ENCODE peak calls at places on chromosomes 1 and 21, in ten cellular contexts. O is breast epithelium; D is neuronal stem cell; C is upper lobe of right lung; E is foreskin fibroblast; W is skeletal muscle cell; J is CD4-positive, alpha-beta memory T cell; X is fibroblast of pulmonary artery; Z is uterus; T is transverse colon. P is an unnamed sample.

GRCh38 chr21:26849428-26850115 is 4.4 kb upstream of the ADAMTS1 start:
- DNase-seq in O (no peak), D (peak), C (no peak), E (peak), W (no peak), J (no peak), X (peak), Z (no peak), T (no peak), P (peak)

GRCh38 chr1:201904579-201904978 is 15.9 kb downstream of the SHISA4 start:
- DNase-seq in O (no peak), D (no peak), C (no peak), E (peak), W (peak), J (no peak), X (peak), Z (peak), T (peak), P (peak)

GRCh38 chr1:995665-996633 is 3.9 kb downstream of the HES4 start:
- DNase-seq in O (no peak), D (no peak), C (peak), E (no peak), W (no peak), J (no peak), X (no peak), Z (no peak), T (no peak), P (no peak)

GRCh38 chr1:197029749-197030148 is 37.3 kb downstream of the F13B start:
- DNase-seq in O (no peak), D (no peak), C (no peak), E (peak), W (no peak), J (no peak), X (peak), Z (no peak), T (no peak), P (peak)

GRCh38 chr1:170791941-170792340 is 128.0 kb downstream of the PRRX1 start:
- DNase-seq in O (no peak), D (no peak), C (no peak), E (peak), W (no peak), J (no peak), X (no peak), Z (no peak), T (no peak), P (peak)

GRCh38 chr1:59739111-59739510 is 75.6 kb upstream of the HOOK1 start:
- DNase-seq in O (no peak), D (no peak), C (no peak), E (no peak), W (no peak), J (no peak), X (no peak), Z (no peak), T (no peak), P (no peak)

GRCh38 chr1:241470908-241471610 is 48.5 kb downstream of the FH start:
- DNase-seq in O (no peak), D (no peak), C (no peak), E (no peak), W (no peak), J (no peak), X (no peak), Z (no peak), T (no peak), P (no peak)

GRCh38 chr1:18264450-18265000 is 156.9 kb downstream of the IGSF21 start:
- DNase-seq in O (no peak), D (no peak), C (no peak), E (no peak), W (no peak), J (no peak), X (no peak), Z (no peak), T (no peak), P (no peak)

GRCh38 chr1:100463809-100464424 is 74.0 kb upstream of the GPR88 start:
- DNase-seq in O (no peak), D (peak), C (peak), E (peak), W (no peak), J (peak), X (peak), Z (peak), T (no peak), P (peak)

GRCh38 chr1:229842302-229843255 is 216.5 kb downstream of the URB2 start:
- DNase-seq in O (no peak), D (no peak), C (no peak), E (no peak), W (no peak), J (no peak), X (no peak), Z (no peak), T (no peak), P (peak)

GRCh38 chr1:231612393-231613089 is 14.0 kb upstream of the DISC1 start:
- DNase-seq in O (no peak), D (no peak), C (peak), E (no peak), W (no peak), J (peak), X (no peak), Z (no peak), T (peak), P (no peak)

GRCh38 chr21:23861908-23862504 is 1745.3 kb downstream of the MRPL39 start:
- DNase-seq in O (no peak), D (no peak), C (no peak), E (no peak), W (no peak), J (no peak), X (no peak), Z (no peak), T (no peak), P (no peak)

GRCh38 chr1:6730889-6731288 is 29.3 kb upstream of the DNAJC11 start:
- DNase-seq in O (no peak), D (no peak), C (peak), E (no peak), W (no peak), J (no peak), X (no peak), Z (no peak), T (peak), P (no peak)

GRCh38 chr1:151512326-151512725 is 1.1 kb downstream of the CGN start:
- DNase-seq in O (no peak), D (no peak), C (no peak), E (no peak), W (no peak), J (no peak), X (no peak), Z (no peak), T (no peak), P (no peak)

GRCh38 chr1:20491178-20491577 is 5.2 kb upstream of the CAMK2N1 start:
- DNase-seq in O (no peak), D (no peak), C (no peak), E (no peak), W (no peak), J (no peak), X (no peak), Z (no peak), T (no peak), P (no peak)

GRCh38 chr1:22584970-22585369 is 21.7 kb downstream of the EPHA8 start:
- DNase-seq in O (no peak), D (no peak), C (no peak), E (no peak), W (no peak), J (no peak), X (no peak), Z (no peak), T (no peak), P (no peak)

GRCh38 chr1:22585471-22585870 is 22.2 kb downstream of the EPHA8 start:
- DNase-seq in O (no peak), D (no peak), C (no peak), E (no peak), W (no peak), J (no peak), X (no peak), Z (no peak), T (no peak), P (no peak)

GRCh38 chr1:22586356-22587130 is 23.3 kb downstream of the EPHA8 start:
- DNase-seq in O (no peak), D (no peak), C (no peak), E (no peak), W (no peak), J (no peak), X (no peak), Z (no peak), T (no peak), P (no peak)

GRCh38 chr1:22588899-22589422 is 25.7 kb downstream of the EPHA8 start:
- DNase-seq in O (no peak), D (no peak), C (no peak), E (no peak), W (no peak), J (no peak), X (no peak), Z (no peak), T (no peak), P (no peak)

DNA sequence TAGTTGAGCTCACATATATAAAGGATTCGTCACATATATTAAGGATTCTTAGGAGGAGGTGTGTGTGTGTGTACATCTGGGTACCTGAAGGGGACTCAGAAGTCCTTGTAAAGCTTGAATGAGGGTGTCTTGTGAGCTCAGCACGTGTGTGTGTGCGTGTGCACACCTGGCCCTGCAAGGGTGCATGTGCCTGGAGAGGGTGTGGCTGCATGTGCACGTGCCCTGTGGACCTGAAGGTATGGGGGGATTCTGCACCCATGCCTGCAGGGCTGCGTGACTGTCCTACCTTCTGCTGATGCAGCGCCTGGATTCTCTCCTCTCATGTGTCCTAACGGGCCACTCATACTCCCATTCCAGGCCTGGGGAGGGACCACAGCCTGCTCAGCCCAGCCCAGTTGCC is 24.0 kb downstream of the EPHA8 start:
- DNase-seq in O (no peak), D (no peak), C (no peak), E (no peak), W (no peak), J (no peak), X (no peak), Z (no peak), T (no peak), P (no peak)
- H3K4me3 ChIP-seq in O (no peak), D (no peak), C (no peak), E (no peak), W (no peak), J (no peak), X (no peak), Z (no peak), T (no peak), P (no peak)

GRCh38 chr1:114512595-114513280 is 1.7 kb upstream of the TRIM33 start:
- DNase-seq in O (no peak), D (no peak), C (no peak), E (no peak), W (no peak), J (no peak), X (no peak), Z (no peak), T (no peak), P (no peak)
- H3K4me3 ChIP-seq in O (no peak), D (no peak), C (peak), E (peak), W (no peak), J (no peak), X (no peak), Z (no peak), T (peak), P (no peak)

DNA sequence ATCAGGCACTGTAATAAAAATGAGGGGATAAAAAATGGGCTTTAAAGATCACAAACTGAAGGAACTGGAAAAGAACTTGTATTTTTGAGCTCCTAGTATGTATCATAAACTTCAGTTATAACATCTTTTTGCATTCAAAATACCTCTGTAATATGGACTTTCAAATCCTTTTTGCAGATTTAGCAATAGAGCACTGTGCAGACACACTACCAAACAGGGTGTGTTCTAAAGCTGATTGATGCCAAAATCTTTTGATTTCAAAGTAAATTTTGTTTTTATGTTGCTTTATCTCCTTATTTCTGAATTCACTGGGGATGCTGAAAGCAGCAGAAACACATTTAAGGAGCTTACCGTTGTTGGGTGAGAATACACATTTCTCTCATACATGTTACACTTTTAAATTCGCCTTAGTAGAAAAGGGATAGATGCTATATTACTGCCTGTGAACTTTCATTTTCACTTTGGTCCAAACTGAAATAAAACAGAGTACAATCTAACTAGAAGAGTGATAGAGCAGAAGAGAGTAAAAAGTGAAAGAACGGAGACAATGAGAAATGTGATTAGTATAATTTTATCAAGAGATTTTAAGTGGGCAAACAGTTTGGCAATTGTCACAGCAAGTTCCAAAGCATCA is 1126.6 kb downstream of the BRINP3 start:
- DNase-seq in O (no peak), D (no peak), C (no peak), E (no peak), W (no peak), J (no peak), X (no peak), Z (no peak), T (no peak), P (no peak)
- H3K4me3 ChIP-seq in O (no peak), D (no peak), C (no peak), E (no peak), W (no peak), J (no peak), X (peak), Z (no peak), T (no peak), P (no peak)

DNA sequence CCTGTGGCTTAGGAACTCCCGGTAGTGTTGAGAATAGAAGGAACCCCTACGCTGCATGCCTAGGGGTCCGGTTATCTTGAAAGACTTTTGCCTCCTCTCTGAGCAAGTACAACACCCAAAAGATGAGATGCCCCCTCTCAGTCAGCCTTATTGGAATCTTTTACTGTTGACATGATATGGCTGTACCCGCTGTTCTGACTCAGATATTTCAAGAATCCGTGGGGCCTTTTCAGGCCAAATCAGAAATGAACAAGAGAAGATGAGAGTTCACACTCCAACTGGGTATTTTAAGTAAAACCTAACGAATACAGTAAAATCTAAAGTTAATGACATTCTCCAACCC is 164.2 kb downstream of the PPIAL4G start:
- DNase-seq in O (no peak), D (no peak), C (no peak), E (no peak), W (no peak), J (no peak), X (no peak), Z (no peak), T (no peak), P (no peak)
- H3K4me3 ChIP-seq in O (no peak), D (peak), C (peak), E (no peak), W (no peak), J (no peak), X (no peak), Z (no peak), T (no peak), P (no peak)

DNA sequence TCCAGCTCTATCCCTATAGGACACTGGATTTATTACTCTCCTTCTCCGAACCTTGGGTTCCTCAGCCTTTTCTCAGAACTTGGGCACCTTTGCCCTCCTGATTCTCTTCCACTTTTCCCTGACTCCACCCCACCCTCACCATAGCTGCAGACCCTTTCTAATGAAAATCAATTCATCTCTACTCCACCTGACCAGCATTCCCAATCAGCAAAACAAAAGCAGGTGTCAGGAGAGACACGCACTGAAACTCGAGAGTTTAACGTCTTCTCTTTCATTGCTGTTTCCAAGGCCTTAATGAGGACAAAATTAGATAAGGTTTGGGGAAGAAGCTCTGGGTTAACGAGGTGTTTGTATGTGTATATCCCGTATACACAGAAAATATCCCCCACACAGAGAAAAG is 208.8 kb downstream of the PLPP3 start:
- DNase-seq in O (no peak), D (no peak), C (no peak), E (no peak), W (no peak), J (no peak), X (no peak), Z (no peak), T (no peak), P (no peak)
- H3K4me3 ChIP-seq in O (no peak), D (no peak), C (no peak), E (no peak), W (no peak), J (no peak), X (no peak), Z (no peak), T (no peak), P (no peak)

GRCh38 chr1:237932806-237933205 is 42.1 kb upstream of the ZP4 start:
- DNase-seq in O (no peak), D (no peak), C (no peak), E (no peak), W (no peak), J (no peak), X (no peak), Z (no peak), T (no peak), P (peak)
- H3K4me3 ChIP-seq in O (no peak), D (no peak), C (no peak), E (no peak), W (no peak), J (no peak), X (no peak), Z (no peak), T (no peak), P (no peak)

GRCh38 chr1:61254629-61255323 is 172.4 kb downstream of the NFIA start:
- DNase-seq in O (no peak), D (no peak), C (no peak), E (peak), W (peak), J (no peak), X (peak), Z (no peak), T (no peak), P (peak)
- H3K4me3 ChIP-seq in O (peak), D (no peak), C (peak), E (peak), W (peak), J (no peak), X (peak), Z (peak), T (no peak), P (peak)

GRCh38 chr21:21547368-21547953 is 549.3 kb downstream of the NCAM2 start:
- DNase-seq in O (no peak), D (no peak), C (no peak), E (peak), W (no peak), J (no peak), X (peak), Z (no peak), T (no peak), P (no peak)
- H3K4me3 ChIP-seq in O (no peak), D (no peak), C (no peak), E (no peak), W (no peak), J (no peak), X (no peak), Z (no peak), T (no peak), P (no peak)